ENCODE peak calls at places on chromosomes 12 and 14, in five cellular contexts. A is Karpas-422, M is colonic mucosa, Z is IMR-90, J is adipocyte. T is an unnamed sample.

GRCh38 chr12:123950476-123951169 is 22.0 kb downstream of the CCDC92 start:
- DNase-seq in Z (no peak), A (no peak), M (no peak), J (no peak), T (peak; percentile 17)

GRCh38 chr12:124217508-124217981 is 77.3 kb upstream of the RFLNA start:
- DNase-seq in A (peak; percentile 70), J (no peak), Z (no peak), M (no peak), T (no peak)

GRCh38 chr12:52813885-52814709 is at the start of gene KRT4:
- DNase-seq in M (no peak), Z (no peak), A (no peak), J (no peak), T (no peak)

GRCh38 chr14:75217508-75218206 is 41.2 kb upstream of the TMED10 start:
- DNase-seq in A (no peak), Z (peak; percentile 35), J (no peak), M (no peak), T (no peak)

GRCh38 chr14:75518625-75519024 is 3.6 kb upstream of the BATF start:
- DNase-seq in A (peak; percentile 91), J (no peak), Z (no peak), M (no peak), T (no peak)

GRCh38 chr12:72346331-72346944 is 74.3 kb downstream of the TRHDE start:
- DNase-seq in M (peak; percentile 62), J (peak; percentile 92), Z (peak; percentile 85), A (peak; percentile 90), T (no peak)

GRCh38 chr12:57803317-57803893 is 15.1 kb downstream of the AVIL start:
- DNase-seq in J (peak; percentile 71), Z (peak; percentile 42), M (peak; percentile 45), A (peak; percentile 53), T (no peak)

GRCh38 chr12:6852651-6853354 is 853 bp downstream of the USP5 start:
- DNase-seq in A (peak; percentile 80), Z (peak; percentile 79), J (peak; percentile 83), M (peak; percentile 46), T (peak; percentile 84)

GRCh38 chr12:49553512-49554088 is 14.3 kb downstream of the MCRS1 start:
- DNase-seq in A (peak; percentile 86), M (no peak), Z (no peak), J (no peak), T (no peak)

GRCh38 chr12:67766370-67766769 is 117.8 kb downstream of the DYRK2 start:
- DNase-seq in Z (peak; percentile 90), J (no peak), M (no peak), A (no peak), T (no peak)

GRCh38 chr12:25249951-25250738 is 584 bp downstream of the KRAS start:
- DNase-seq in M (peak; percentile 69), J (peak; percentile 62), A (peak; percentile 72), Z (peak; percentile 20), T (peak; percentile 92)

GRCh38 chr14:96478119-96478518 is 24.1 kb upstream of the PAPOLA start:
- DNase-seq in M (no peak), A (no peak), Z (no peak), J (no peak), T (no peak)
- H3K9ac ChIP-seq in M (no peak overlapping the region), A (no peak overlapping the region), Z (no peak overlapping the region), J (no peak overlapping the region), T (no peak overlapping the region)

GRCh38 chr12:27505124-27505523 is 18.9 kb upstream of the PPFIBP1 start:
- DNase-seq in J (peak; percentile 80), M (no peak), A (no peak), Z (peak; percentile 57), T (no peak)
- H3K4me1 ChIP-seq in J (peaks cover 19% of the 10 kb centered on the region), M (no peaks in the 10 kb centered on the region), A (no peaks in the 10 kb centered on the region), Z (peaks cover 6% of the 10 kb centered on the region), T (no peaks in the 10 kb centered on the region)

DNA sequence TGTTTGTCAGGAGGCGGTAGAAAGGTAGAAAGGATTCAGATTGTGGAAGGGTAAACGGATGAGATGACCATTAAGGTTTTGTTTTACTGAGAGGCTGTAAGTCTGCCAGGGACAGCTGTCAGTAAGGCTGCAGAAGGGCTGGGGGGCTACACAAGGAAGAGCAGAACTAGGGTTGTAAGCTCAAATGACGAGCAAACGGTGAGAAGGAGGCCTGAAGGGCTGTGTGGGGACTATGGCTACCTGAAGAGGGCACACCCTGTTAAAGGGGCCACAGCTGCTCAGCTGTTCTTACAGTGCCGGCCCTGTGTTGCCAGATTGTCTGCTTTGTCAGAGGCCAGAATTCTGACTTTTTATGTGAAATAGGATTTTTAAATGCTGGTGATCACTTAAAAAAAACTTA is 19.1 kb downstream of the VASH1 start:
- DNase-seq in A (no peak), M (no peak), Z (no peak), J (no peak), T (no peak)
- H3K4me3 ChIP-seq in A (no peak overlapping the region), M (no peak overlapping the region), Z (no peak overlapping the region), J (no peak overlapping the region), T (no peak overlapping the region)

GRCh38 chr14:104969741-104970230 is 8.4 kb downstream of the AHNAK2 start:
- DNase-seq in J (no peak), Z (no peak), M (no peak), A (no peak), T (peak; percentile 68)
- H3K9ac ChIP-seq in J (peak overlapping the region; percentile 90), Z (no peak overlapping the region), M (peak overlapping the region; percentile 55), A (no peak overlapping the region), T (no peak overlapping the region)

GRCh38 chr12:54432815-54433164 is 13.7 kb upstream of the ITGA5 start:
- DNase-seq in J (no peak), Z (no peak), M (no peak), A (no peak), T (no peak)
- H3K4me1 ChIP-seq in J (peaks cover 34% of the 10 kb centered on the region), Z (peaks cover 22% of the 10 kb centered on the region), M (peaks cover 4% of the 10 kb centered on the region), A (no peaks in the 10 kb centered on the region), T (peaks cover 7% of the 10 kb centered on the region)

GRCh38 chr14:55107766-55108554 is 21.1 kb upstream of the LGALS3 start:
- DNase-seq in Z (peak; percentile 98), M (peak; percentile 83), J (peak; percentile 97), A (no peak), T (peak; percentile 97)
- H3K4me3 ChIP-seq in Z (no peak overlapping the region), M (no peak overlapping the region), J (peak overlapping the region; percentile 69), A (no peak overlapping the region), T (no peak overlapping the region)

GRCh38 chr14:89000007-89000942 is 175.8 kb downstream of the TTC8 start:
- DNase-seq in M (peak; percentile 55), A (no peak), Z (peak; percentile 98), J (peak; percentile 95), T (no peak)
- H3K9ac ChIP-seq in M (no peak overlapping the region), A (no peak overlapping the region), Z (no peak overlapping the region), J (peak overlapping the region; percentile 9), T (no peak overlapping the region)

DNA sequence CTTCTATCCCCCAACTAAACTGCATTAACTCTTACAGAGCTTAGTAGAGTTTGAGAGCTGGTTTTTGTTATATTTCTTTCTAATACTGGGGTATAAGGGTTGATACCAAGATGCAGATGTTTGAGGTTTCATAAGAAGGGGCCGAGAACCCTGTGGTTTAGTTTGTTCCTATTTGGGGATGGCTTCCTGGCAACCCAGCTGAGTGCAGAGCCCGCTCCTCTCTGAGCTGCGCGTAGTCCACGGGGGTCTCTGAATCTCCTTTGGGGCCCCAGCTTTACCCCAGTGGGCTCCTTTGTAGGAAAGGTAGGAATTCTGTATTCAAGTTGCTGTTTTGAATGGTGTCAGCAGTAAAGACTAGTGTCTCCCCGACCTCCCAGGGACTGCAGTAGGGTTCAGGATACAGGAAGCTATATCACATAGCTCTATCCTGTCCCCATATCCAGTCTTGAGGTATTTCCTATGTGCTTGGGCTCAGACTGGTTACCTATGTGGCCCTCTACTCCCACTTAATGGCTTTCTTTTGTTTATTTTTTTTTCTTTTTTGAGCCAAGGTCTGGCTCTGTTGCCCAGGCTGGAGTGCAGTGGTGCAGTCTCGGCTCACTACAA is 25.4 kb downstream of the PLXNC1 start:
- DNase-seq in J (no peak), M (no peak), A (no peak), Z (no peak), T (no peak)
- H3K4me1 ChIP-seq in J (peaks cover 7% of the 10 kb centered on the region), M (no peaks in the 10 kb centered on the region), A (peaks cover 36% of the 10 kb centered on the region), Z (peaks cover 22% of the 10 kb centered on the region), T (no peaks in the 10 kb centered on the region)

GRCh38 chr12:128790653-128791373 is 32.9 kb downstream of the SLC15A4 start:
- DNase-seq in Z (no peak), A (no peak), J (no peak), M (no peak), T (no peak)

GRCh38 chr12:128792398-128792797 is 31.4 kb downstream of the SLC15A4 start:
- DNase-seq in J (no peak), M (no peak), A (no peak), Z (no peak), T (no peak)

GRCh38 chr12:128790221-128790620 is 33.5 kb downstream of the SLC15A4 start:
- DNase-seq in A (no peak), Z (no peak), J (no peak), M (no peak), T (no peak)

GRCh38 chr12:128792881-128793280 is 30.9 kb downstream of the SLC15A4 start:
- DNase-seq in A (no peak), Z (no peak), M (no peak), J (no peak), T (no peak)

GRCh38 chr12:128791395-128792322 is 32.1 kb downstream of the SLC15A4 start:
- DNase-seq in J (no peak), M (peak; percentile 32), A (no peak), Z (peak; percentile 13), T (no peak)
- H3K4me3 ChIP-seq in J (no peak overlapping the region), M (no peak overlapping the region), A (no peak overlapping the region), Z (no peak overlapping the region), T (no peak overlapping the region)

T was measured in kidney.